ENCODE peak calls at places on chromosome 6, in five cellular contexts. U, T, S, D and P are unnamed samples.

GRCh38 chr6:164097557-164098398 is 683.3 kb downstream of the QKI start:
- DNase-seq in U (peak; percentile 7), T (peak; percentile 36), S (peak; percentile 72), D (no peak), P (peak; percentile 71)

GRCh38 chr6:133707456-133707855 is 181.5 kb upstream of the TCF21 start:
- DNase-seq in U (peak; percentile 97), T (peak; percentile 11), S (no peak), D (no peak), P (no peak)

GRCh38 chr6:127914240-127914639 is 13.4 kb upstream of the THEMIS start:
- DNase-seq in U (no peak), T (no peak), S (no peak), D (no peak), P (no peak)

GRCh38 chr6:33428219-33428890 is 8.5 kb downstream of the SYNGAP1 start:
- DNase-seq in U (no peak), T (peak; percentile 50), S (peak; percentile 83), D (peak; percentile 79), P (peak; percentile 79)

GRCh38 chr6:74705451-74705850 is 500.4 kb downstream of the COL12A1 start:
- DNase-seq in U (peak; percentile 13), T (no peak), S (no peak), D (no peak), P (no peak)

GRCh38 chr6:46473866-46474265 is 17.4 kb downstream of the RCAN2 start:
- DNase-seq in U (peak; percentile 32), T (no peak), S (no peak), D (no peak), P (no peak)

GRCh38 chr6:121205569-121205968 is 128.7 kb downstream of the TBC1D32 start:
- DNase-seq in U (no peak), T (no peak), S (no peak), D (no peak), P (no peak)

GRCh38 chr6:148450866-148451265 is 108.2 kb downstream of the SASH1 start:
- DNase-seq in U (no peak), T (no peak), S (no peak), D (no peak), P (peak; percentile 11)

GRCh38 chr6:167058261-167058660 is 59.1 kb downstream of the CEP43 start:
- DNase-seq in U (no peak), T (no peak), S (no peak), D (no peak), P (no peak)

GRCh38 chr6:81093046-81093445 is 659.4 kb downstream of the TENT5A start:
- DNase-seq in U (no peak), T (no peak), S (no peak), D (no peak), P (no peak)

GRCh38 chr6:10412165-10412947 is 2.5 kb downstream of the TFAP2A start:
- DNase-seq in U (peak; percentile 75), T (peak; percentile 73), S (peak; percentile 93), D (no peak), P (peak; percentile 89)

GRCh38 chr6:156699017-156699421 is 78.2 kb upstream of the ARID1B start:
- DNase-seq in U (peak; percentile 91), T (no peak), S (no peak), D (no peak), P (no peak)

GRCh38 chr6:56685994-56686393 is 43.3 kb upstream of the DST start:
- DNase-seq in U (no peak), T (no peak), S (no peak), D (no peak), P (no peak)

GRCh38 chr6:31701666-31702420 is 1.3 kb downstream of the ABHD16A start:
- DNase-seq in U (peak; percentile 41), T (no peak), S (no peak), D (no peak), P (no peak)

GRCh38 chr6:93858213-93858612 is 438.9 kb upstream of the EPHA7 start:
- DNase-seq in U (no peak), T (peak; percentile 61), S (peak; percentile 22), D (no peak), P (no peak)

GRCh38 chr6:1527098-1527497 is 82.6 kb upstream of the FOXC1 start:
- DNase-seq in U (peak; percentile 58), T (peak; percentile 61), S (peak; percentile 76), D (no peak), P (peak; percentile 75)

GRCh38 chr6:107866606-107867301 is 42.6 kb upstream of the SCML4 start:
- DNase-seq in U (peak; percentile 34), T (peak; percentile 42), S (peak; percentile 60), D (peak; percentile 56), P (no peak)

GRCh38 chr6:101395345-101395744 is 1.8 kb downstream of the GRIK2 start:
- DNase-seq in U (no peak), T (no peak), S (no peak), D (no peak), P (no peak)

GRCh38 chr6:43921039-43921438 is 151.0 kb downstream of the VEGFA start:
- DNase-seq in U (no peak), T (no peak), S (no peak), D (no peak), P (no peak)

GRCh38 chr6:43921548-43922422 is 151.8 kb downstream of the VEGFA start:
- DNase-seq in U (no peak), T (no peak), S (no peak), D (no peak), P (no peak)

GRCh38 chr6:43922423-43923375 is 152.7 kb downstream of the VEGFA start:
- DNase-seq in U (no peak), T (no peak), S (no peak), D (no peak), P (no peak)

GRCh38 chr6:43924222-43924702 is 154.3 kb downstream of the VEGFA start:
- DNase-seq in U (peak; percentile 56), T (no peak), S (no peak), D (no peak), P (no peak)

DNA sequence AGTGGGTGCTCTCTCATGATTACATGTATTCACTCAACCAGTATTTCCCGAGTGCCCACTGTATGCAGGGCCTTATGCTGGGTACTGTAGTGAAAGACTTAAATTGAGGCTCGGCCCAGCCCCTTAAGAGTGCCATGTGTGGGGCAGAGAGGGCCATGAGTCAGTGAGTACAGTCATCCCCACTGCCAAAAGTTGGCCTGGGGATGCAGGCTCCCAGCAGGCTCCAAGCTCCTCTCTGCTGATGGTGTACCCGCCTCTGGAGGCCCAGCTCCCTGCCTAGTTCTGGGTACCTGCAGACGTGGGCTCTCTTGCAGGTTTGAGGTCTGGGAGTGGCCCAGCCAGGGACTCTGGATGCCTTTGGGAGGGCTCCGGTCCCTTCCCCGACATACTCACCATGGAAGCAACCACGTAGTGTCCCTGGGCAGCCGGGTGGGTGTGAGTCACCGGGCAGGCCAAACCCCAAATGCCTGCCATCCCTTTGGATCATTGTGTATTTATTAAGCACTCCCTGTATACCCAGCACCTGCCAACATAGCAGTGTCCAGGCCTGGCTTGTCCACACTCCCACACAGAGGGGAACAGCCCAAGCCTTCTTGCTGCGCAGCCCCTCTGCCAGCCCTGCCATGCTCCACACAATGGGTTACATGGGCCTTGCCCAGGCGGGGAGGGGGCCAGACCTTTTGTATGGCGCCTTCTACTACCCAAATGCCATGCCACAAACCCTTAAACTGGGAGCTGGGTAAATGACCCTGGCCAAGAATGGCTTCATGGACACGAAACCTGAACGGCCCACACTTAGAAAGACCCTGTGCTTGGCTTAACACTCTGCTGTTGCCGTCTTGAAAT is 153.6 kb downstream of the VEGFA start:
- DNase-seq in U (peak; percentile 56), T (no peak), S (no peak), D (no peak), P (no peak)
- H3K9ac ChIP-seq in U (no peak overlapping the region), T (no peak overlapping the region), S (no peak overlapping the region), D (no peak overlapping the region), P (no peak overlapping the region)

GRCh38 chr6:119220452-119220851 is 129.1 kb downstream of the MAN1A1 start:
- DNase-seq in U (no peak), T (no peak), S (no peak), D (no peak), P (no peak)

GRCh38 chr6:119215309-119215708 is 134.3 kb downstream of the MAN1A1 start:
- DNase-seq in U (peak; percentile 30), T (no peak), S (no peak), D (peak; percentile 68), P (no peak)

GRCh38 chr6:119218548-119218947 is 131.0 kb downstream of the MAN1A1 start:
- DNase-seq in U (no peak), T (no peak), S (no peak), D (no peak), P (no peak)

GRCh38 chr6:119210596-119210995 is 132.1 kb upstream of the FAM184A start:
- DNase-seq in U (peak; percentile 59), T (no peak), S (no peak), D (no peak), P (no peak)

DNA sequence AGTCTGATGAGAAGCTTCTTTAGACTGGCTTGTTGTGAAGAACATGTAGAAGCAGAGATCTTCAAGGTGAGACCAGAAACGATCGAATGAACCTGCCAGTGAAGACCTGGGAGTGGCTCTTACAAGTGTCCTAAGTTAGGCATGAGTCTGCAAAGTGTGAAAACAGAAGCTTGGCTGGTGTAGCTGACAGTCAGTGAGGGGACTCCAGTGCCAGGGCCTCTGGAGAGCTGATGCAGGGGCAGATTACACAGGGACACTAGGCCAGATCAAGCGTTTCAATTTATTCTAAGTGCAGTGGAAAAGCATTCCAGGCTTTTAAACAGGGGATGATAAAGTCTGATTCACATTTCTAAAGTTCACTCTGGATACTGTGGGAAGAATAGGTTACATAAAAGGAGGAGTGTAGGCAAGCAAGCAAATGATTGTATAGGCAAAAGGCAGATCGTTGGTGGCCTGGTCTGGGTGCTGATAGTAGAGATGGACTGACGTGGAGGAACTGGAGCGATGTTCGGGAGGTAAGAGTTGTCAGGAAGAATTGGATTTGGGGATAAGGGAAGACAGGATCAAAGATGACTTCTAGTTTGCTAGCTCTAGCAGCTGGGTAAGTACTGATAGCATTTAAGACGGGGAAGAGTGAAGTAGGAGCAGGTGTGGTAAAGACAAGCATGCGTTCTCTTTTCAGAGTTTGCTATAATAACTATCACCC is 133.5 kb downstream of the MAN1A1 start:
- DNase-seq in U (no peak), T (no peak), S (peak; percentile 11), D (peak; percentile 15), P (no peak)
- H3K27ac ChIP-seq in U (no peak overlapping the region), T (no peak overlapping the region), S (no peak overlapping the region), D (peak overlapping the region; percentile 31), P (no peak overlapping the region)

GRCh38 chr6:7545509-7546369 is 4.3 kb downstream of the DSP start:
- DNase-seq in U (peak; percentile 50), T (no peak), S (peak; percentile 27), D (no peak), P (peak; percentile 46)

GRCh38 chr6:7546383-7546782 is 4.9 kb downstream of the DSP start:
- DNase-seq in U (no peak), T (no peak), S (no peak), D (no peak), P (no peak)

GRCh38 chr6:7542878-7543394 is 1.5 kb downstream of the DSP start:
- DNase-seq in U (peak; percentile 41), T (peak; percentile 88), S (peak; percentile 90), D (peak; percentile 93), P (peak; percentile 93)

GRCh38 chr6:7543761-7544424 is 2.4 kb downstream of the DSP start:
- DNase-seq in U (no peak), T (peak; percentile 59), S (peak; percentile 45), D (no peak), P (peak; percentile 72)

DNA sequence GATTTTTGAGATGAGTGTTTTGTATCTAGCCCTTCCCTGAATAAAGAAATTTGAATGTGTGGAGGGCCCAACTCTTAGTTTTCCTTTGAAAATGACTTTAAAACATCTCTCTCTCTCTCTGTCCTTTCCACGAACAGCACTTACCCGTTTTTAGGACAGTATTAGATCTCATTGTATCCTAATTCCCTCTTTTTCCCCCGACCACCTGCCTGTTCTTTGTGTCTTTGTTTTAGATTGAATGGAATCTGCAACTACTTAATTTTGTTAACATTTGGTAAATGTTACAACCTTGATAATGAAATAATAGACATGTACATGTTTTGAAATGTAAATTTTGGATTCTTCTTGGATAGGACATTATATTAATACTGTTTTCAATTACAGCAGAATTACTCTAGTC is 3.1 kb downstream of the DSP start:
- DNase-seq in U (no peak), T (peak; percentile 41), S (no peak), D (no peak), P (no peak)
- H3K4me3 ChIP-seq in U (no peak overlapping the region), T (peak overlapping the region; percentile 51), S (no peak overlapping the region), D (peak overlapping the region; percentile 100), P (peak overlapping the region; percentile 90)

GRCh38 chr6:52512199-52512598 is 64.7 kb downstream of the TRAM2 start:
- DNase-seq in U (peak; percentile 88), T (no peak), S (no peak), D (no peak), P (no peak)
- H3K9ac ChIP-seq in U (peak overlapping the region; percentile 52), T (no peak overlapping the region), S (peak overlapping the region; percentile 35), D (no peak overlapping the region), P (no peak overlapping the region)